ENCODE peak calls at places on chromosomes 5 and 9, in nine cellular contexts. I is GM12865, K is cardiac muscle cell, R is prostate gland, Z is HCT116, D is endodermal cell, W is adipocyte, L is AG04450, M is AG04449. O is an unnamed sample.

GRCh38 chr5:145946112-145946861 is 9.9 kb downstream of the SH3RF2 start:
- DNase-seq in I (peak; percentile 48), K (no peak), R (no peak), Z (peak; percentile 95), D (no peak), W (peak; percentile 55), L (peak; percentile 26), M (peak; percentile 70), O (no peak)

GRCh38 chr9:130962418-130963316 is 23.6 kb upstream of the FIBCD1 start:
- DNase-seq in I (no peak), K (peak; percentile 94), R (no peak), Z (peak; percentile 79), D (peak; percentile 89), W (peak; percentile 87), L (peak; percentile 81), M (peak; percentile 83), O (no peak)

GRCh38 chr5:122392844-122393243 is 80.8 kb downstream of the SNCAIP start:
- DNase-seq in I (no peak), K (peak; percentile 73), R (no peak), Z (no peak), D (no peak), W (peak; percentile 81), L (no peak), M (no peak), O (no peak)

GRCh38 chr5:176810084-176810597 is at the start of gene UNC5A:
- DNase-seq in I (peak; percentile 63), K (peak; percentile 59), R (no peak), Z (peak; percentile 63), D (peak; percentile 91), W (peak; percentile 48), L (no peak), M (no peak), O (peak; percentile 17)

GRCh38 chr5:142296914-142297417 is 27.9 kb downstream of the SPRY4 start:
- DNase-seq in I (no peak), K (peak; percentile 86), R (no peak), Z (no peak), D (peak; percentile 44), W (peak; percentile 74), L (peak; percentile 54), M (peak; percentile 71), O (no peak)

GRCh38 chr9:129522351-129522750 is 98.5 kb downstream of the C9orf50 start:
- DNase-seq in I (no peak), K (no peak), R (no peak), Z (no peak), D (no peak), W (no peak), L (no peak), M (no peak), O (no peak)

GRCh38 chr5:1832511-1833250 is 31.5 kb downstream of the NDUFS6 start:
- DNase-seq in I (no peak), K (no peak), R (no peak), Z (no peak), D (no peak), W (no peak), L (no peak), M (no peak), O (no peak)

GRCh38 chr5:83509535-83509934 is 38.0 kb downstream of the VCAN start:
- DNase-seq in I (no peak), K (peak; percentile 86), R (no peak), Z (no peak), D (no peak), W (peak; percentile 61), L (no peak), M (no peak), O (no peak)

GRCh38 chr9:94011134-94011533 is 56.0 kb upstream of the BARX1 start:
- DNase-seq in I (no peak), K (peak; percentile 52), R (peak; percentile 31), Z (no peak), D (no peak), W (peak; percentile 55), L (no peak), M (no peak), O (no peak)

GRCh38 chr5:169258372-169259000 is 42.5 kb downstream of the SLIT3 start:
- DNase-seq in I (no peak), K (peak; percentile 52), R (no peak), Z (no peak), D (no peak), W (peak; percentile 45), L (no peak), M (no peak), O (no peak)

GRCh38 chr5:32712463-32713395 is 1.6 kb downstream of the NPR3 start:
- DNase-seq in I (no peak), K (peak; percentile 4), R (no peak), Z (no peak), D (peak; percentile 74), W (peak; percentile 73), L (no peak), M (no peak), O (no peak)

GRCh38 chr9:16986441-16987387 is 116.2 kb upstream of the BNC2 start:
- DNase-seq in I (no peak), K (peak; percentile 51), R (no peak), Z (no peak), D (no peak), W (peak; percentile 63), L (peak; percentile 44), M (no peak), O (no peak)

GRCh38 chr9:18806277-18806676 is 226.7 kb downstream of the SAXO1 start:
- DNase-seq in I (no peak), K (no peak), R (no peak), Z (no peak), D (no peak), W (no peak), L (no peak), M (no peak), O (no peak)

GRCh38 chr5:135193213-135194125 is 159.4 kb upstream of the PITX1 start:
- DNase-seq in I (no peak), K (peak; percentile 54), R (no peak), Z (no peak), D (no peak), W (peak; percentile 80), L (peak; percentile 55), M (peak; percentile 41), O (no peak)

GRCh38 chr9:121271368-121272351 is 3.7 kb downstream of the GSN start:
- DNase-seq in I (no peak), K (peak; percentile 85), R (no peak), Z (no peak), D (no peak), W (peak; percentile 83), L (no peak), M (peak; percentile 67), O (no peak)

DNA sequence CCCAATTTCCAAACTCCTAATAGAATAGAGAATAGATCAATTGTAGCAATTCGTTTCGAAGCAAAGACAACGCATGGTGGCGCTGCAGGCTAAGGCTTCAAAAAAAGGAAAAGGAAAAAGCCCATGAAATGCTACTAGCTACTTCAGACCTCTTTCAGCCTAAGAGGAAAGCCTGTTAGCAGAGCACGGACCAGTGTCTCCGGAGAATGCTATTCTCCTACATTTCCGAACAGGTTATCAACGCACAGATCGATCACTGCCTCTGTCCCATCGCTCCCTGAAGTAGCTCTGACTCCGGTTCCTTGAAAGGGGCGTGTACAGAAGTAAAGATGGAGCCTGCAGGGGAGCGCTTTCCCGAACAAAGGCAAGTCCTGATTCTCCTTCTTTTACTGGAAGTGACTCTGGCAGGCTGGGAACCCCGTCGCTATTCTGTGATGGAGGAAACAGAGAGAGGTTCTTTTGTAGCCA is at the start of gene PCDHB15:
- DNase-seq in I (no peak), K (peak; percentile 2), R (no peak), Z (no peak), D (peak; percentile 90), W (peak; percentile 19), L (no peak), M (no peak), O (no peak)
- H3K4me3 ChIP-seq in I (no peak within 1 kb of the TSS), K (peak within 1 kb of the TSS; percentile 44), R (no peak within 1 kb of the TSS), Z (no peak within 1 kb of the TSS), D (no peak within 1 kb of the TSS), W (peak within 1 kb of the TSS; percentile 32), L (peak within 1 kb of the TSS; percentile 32), M (peak within 1 kb of the TSS; percentile 6), O (peak within 1 kb of the TSS; percentile 13)

GRCh38 chr5:65184780-65185179 is 296.9 kb downstream of the ADAMTS6 start:
- DNase-seq in I (no peak), K (no peak), R (no peak), Z (no peak), D (no peak), W (no peak), L (no peak), M (no peak), O (no peak)
- H3K4me3 ChIP-seq in I (no peak overlapping the region), K (no peak overlapping the region), R (no peak overlapping the region), Z (no peak overlapping the region), D (no peak overlapping the region), W (no peak overlapping the region), L (no peak overlapping the region), M (no peak overlapping the region), O (no peak overlapping the region)

GRCh38 chr9:14435871-14436270 is 121.9 kb upstream of the NFIB start:
- DNase-seq in I (no peak), K (no peak), R (no peak), Z (no peak), D (no peak), W (no peak), L (no peak), M (no peak), O (no peak)

GRCh38 chr9:14433293-14433818 is 119.4 kb upstream of the NFIB start:
- DNase-seq in I (no peak), K (peak; percentile 86), R (no peak), Z (no peak), D (no peak), W (peak; percentile 40), L (no peak), M (no peak), O (no peak)

GRCh38 chr9:14437336-14438231 is 123.6 kb upstream of the NFIB start:
- DNase-seq in I (no peak), K (no peak), R (no peak), Z (no peak), D (no peak), W (no peak), L (no peak), M (no peak), O (no peak)

GRCh38 chr9:14434971-14435718 is 121.2 kb upstream of the NFIB start:
- DNase-seq in I (no peak), K (no peak), R (no peak), Z (no peak), D (no peak), W (no peak), L (no peak), M (no peak), O (no peak)

DNA sequence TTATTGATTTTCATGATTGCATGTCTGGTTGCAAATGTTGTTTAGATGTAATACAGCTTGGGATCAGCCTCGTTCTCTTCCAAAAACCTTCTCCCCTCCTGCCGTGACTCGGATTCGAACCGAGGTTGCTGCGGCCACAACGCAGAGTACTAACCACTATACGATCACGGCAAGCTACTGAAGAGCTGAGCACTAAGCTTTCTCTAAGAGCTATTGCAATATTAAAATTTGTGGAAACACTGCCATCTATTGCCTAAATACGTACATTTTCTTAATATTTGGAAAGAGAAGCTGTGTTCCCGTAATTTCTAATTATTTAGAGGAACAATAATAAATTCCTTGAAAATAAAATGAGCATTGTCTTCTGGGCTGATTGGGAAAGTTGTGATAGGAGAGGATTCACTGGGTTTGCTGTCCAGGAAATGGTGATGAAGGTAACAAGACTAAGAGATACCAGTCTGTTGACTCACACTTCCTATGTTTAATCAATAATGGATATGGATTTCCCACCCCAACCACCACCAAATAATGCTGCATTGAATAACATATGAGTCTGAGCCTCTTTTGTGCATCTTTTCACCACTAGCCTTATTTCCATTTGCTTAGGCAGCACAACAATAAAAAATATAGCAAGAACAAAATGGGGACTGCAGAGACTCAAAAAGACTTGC is 120.0 kb upstream of the NFIB start:
- DNase-seq in I (peak; percentile 23), K (peak; percentile 86), R (no peak), Z (peak; percentile 56), D (no peak), W (peak; percentile 88), L (peak; percentile 23), M (no peak), O (no peak)
- H3K4me3 ChIP-seq in I (no peak overlapping the region), K (no peak overlapping the region), R (no peak overlapping the region), Z (no peak overlapping the region), D (no peak overlapping the region), W (peak overlapping the region; percentile 12), L (no peak overlapping the region), M (no peak overlapping the region), O (no peak overlapping the region)

GRCh38 chr5:111530298-111530740 is 18.0 kb upstream of the STARD4 start:
- DNase-seq in I (peak; percentile 76), K (peak; percentile 93), R (no peak), Z (peak; percentile 61), D (no peak), W (no peak), L (no peak), M (peak; percentile 68), O (peak; percentile 85)
- H3K4me3 ChIP-seq in I (no peak overlapping the region), K (no peak overlapping the region), R (no peak overlapping the region), Z (peak overlapping the region; percentile 31), D (no peak overlapping the region), W (no peak overlapping the region), L (no peak overlapping the region), M (no peak overlapping the region), O (no peak overlapping the region)

O was measured in effector memory CD4-positive, alpha-beta T cell.